ENCODE peak calls at places on chromosomes 7 and 10, in four cellular contexts. One of them, this sample, is unnamed.
A peak's percentile ranks its signal among the peaks of the same experiment; 100 is the strongest.

GRCh38 chr7:155001756-155002410 is 1.0 kb downstream of the PAXIP1 start:
- DNase-seq in effector memory CD4-positive, alpha-beta T cell: no peak
- DNase-seq in colonic mucosa: no peak
- DNase-seq in Panc1: no peak
- DNase-seq in this sample: peak; percentile 27

GRCh38 chr7:36366649-36367560 is 22.8 kb upstream of the ANLN start:
- DNase-seq in colonic mucosa: peak; percentile 92
- DNase-seq in Panc1: peak; percentile 81
- DNase-seq in effector memory CD4-positive, alpha-beta T cell: peak; percentile 85
- DNase-seq in this sample: peak; percentile 90

GRCh38 chr7:45402480-45403218 is 171.5 kb upstream of the ADCY1 start:
- DNase-seq in colonic mucosa: no peak
- DNase-seq in effector memory CD4-positive, alpha-beta T cell: no peak
- DNase-seq in Panc1: no peak
- DNase-seq in this sample: no peak

GRCh38 chr10:86203162-86203905 is 163.3 kb downstream of the GRID1 start:
- DNase-seq in effector memory CD4-positive, alpha-beta T cell: no peak
- DNase-seq in Panc1: no peak
- DNase-seq in colonic mucosa: no peak
- DNase-seq in this sample: peak; percentile 19

GRCh38 chr10:71694039-71694471 is 25.5 kb downstream of the C10orf105 start:
- DNase-seq in effector memory CD4-positive, alpha-beta T cell: no peak
- DNase-seq in Panc1: no peak
- DNase-seq in colonic mucosa: no peak
- DNase-seq in this sample: no peak

GRCh38 chr7:106504207-106504606 is 156.8 kb downstream of the CCDC71L start:
- DNase-seq in colonic mucosa: no peak
- DNase-seq in effector memory CD4-positive, alpha-beta T cell: no peak
- DNase-seq in Panc1: no peak
- DNase-seq in this sample: no peak

GRCh38 chr7:22980422-22980821 is 33.5 kb downstream of the HYCC1 start:
- DNase-seq in colonic mucosa: no peak
- DNase-seq in Panc1: no peak
- DNase-seq in effector memory CD4-positive, alpha-beta T cell: no peak
- DNase-seq in this sample: no peak

GRCh38 chr10:122567056-122567660 is 6.6 kb downstream of the DMBT1 start:
- DNase-seq in effector memory CD4-positive, alpha-beta T cell: no peak
- DNase-seq in Panc1: no peak
- DNase-seq in colonic mucosa: no peak
- DNase-seq in this sample: peak; percentile 7

GRCh38 chr7:70355591-70356323 is 757.5 kb downstream of the AUTS2 start:
- DNase-seq in effector memory CD4-positive, alpha-beta T cell: no peak
- DNase-seq in colonic mucosa: no peak
- DNase-seq in Panc1: no peak
- DNase-seq in this sample: no peak

GRCh38 chr7:47510192-47510591 is 71.7 kb downstream of the TNS3 start:
- DNase-seq in effector memory CD4-positive, alpha-beta T cell: no peak
- DNase-seq in Panc1: no peak
- DNase-seq in colonic mucosa: no peak
- DNase-seq in this sample: no peak

GRCh38 chr10:112517381-112517976 is 70.5 kb downstream of the VTI1A start:
- DNase-seq in Panc1: no peak
- DNase-seq in effector memory CD4-positive, alpha-beta T cell: no peak
- DNase-seq in colonic mucosa: no peak
- DNase-seq in this sample: no peak

GRCh38 chr10:87867453-87867852 is 4.0 kb downstream of the PTEN start:
- DNase-seq in colonic mucosa: no peak
- DNase-seq in Panc1: no peak
- DNase-seq in effector memory CD4-positive, alpha-beta T cell: no peak
- DNase-seq in this sample: no peak

GRCh38 chr10:71471957-71472365 is 75.2 kb downstream of the CDH23 start:
- DNase-seq in effector memory CD4-positive, alpha-beta T cell: no peak
- DNase-seq in Panc1: no peak
- DNase-seq in colonic mucosa: no peak
- DNase-seq in this sample: no peak

GRCh38 chr10:20093600-20093999 is 277.4 kb downstream of the PLXDC2 start:
- DNase-seq in colonic mucosa: no peak
- DNase-seq in effector memory CD4-positive, alpha-beta T cell: no peak
- DNase-seq in Panc1: no peak
- DNase-seq in this sample: no peak

GRCh38 chr10:96417432-96417831 is 58.6 kb upstream of the OPALIN start:
- DNase-seq in Panc1: no peak
- DNase-seq in colonic mucosa: peak; percentile 12
- DNase-seq in effector memory CD4-positive, alpha-beta T cell: no peak
- DNase-seq in this sample: no peak

GRCh38 chr7:150858236-150859197 is 6.2 kb downstream of the AOC1 start:
- DNase-seq in colonic mucosa: peak; percentile 11
- DNase-seq in effector memory CD4-positive, alpha-beta T cell: no peak
- DNase-seq in Panc1: no peak
- DNase-seq in this sample: no peak

GRCh38 chr7:142584765-142585164 is 164.5 kb upstream of the PRSS1 start:
- DNase-seq in Panc1: no peak
- DNase-seq in effector memory CD4-positive, alpha-beta T cell: no peak
- DNase-seq in colonic mucosa: no peak
- DNase-seq in this sample: no peak

GRCh38 chr10:78937800-78938694 is 130.7 kb upstream of the ZMIZ1 start:
- DNase-seq in colonic mucosa: no peak
- DNase-seq in Panc1: no peak
- DNase-seq in effector memory CD4-positive, alpha-beta T cell: no peak
- DNase-seq in this sample: peak; percentile 43

GRCh38 chr7:140349172-140349771 is 49.1 kb downstream of the SLC37A3 start:
- DNase-seq in effector memory CD4-positive, alpha-beta T cell: no peak
- DNase-seq in colonic mucosa: no peak
- DNase-seq in Panc1: no peak
- DNase-seq in this sample: no peak

GRCh38 chr7:8973601-8974000 is 540.2 kb downstream of the NXPH1 start:
- DNase-seq in effector memory CD4-positive, alpha-beta T cell: no peak
- DNase-seq in colonic mucosa: no peak
- DNase-seq in Panc1: no peak
- DNase-seq in this sample: no peak

GRCh38 chr7:27116962-27117686 is 13.4 kb downstream of the HOXA4 start:
- DNase-seq in colonic mucosa: peak; percentile 44
- DNase-seq in Panc1: no peak
- DNase-seq in effector memory CD4-positive, alpha-beta T cell: no peak
- DNase-seq in this sample: no peak

GRCh38 chr7:71679480-71679879 is 547.5 kb downstream of the GALNT17 start:
- DNase-seq in effector memory CD4-positive, alpha-beta T cell: no peak
- DNase-seq in colonic mucosa: no peak
- DNase-seq in Panc1: no peak
- DNase-seq in this sample: no peak

GRCh38 chr10:52442576-52442975 is 128.5 kb downstream of the DKK1 start:
- DNase-seq in effector memory CD4-positive, alpha-beta T cell: no peak
- DNase-seq in colonic mucosa: no peak
- DNase-seq in Panc1: peak; percentile 43
- DNase-seq in this sample: no peak

GRCh38 chr10:454860-455259 is 234.6 kb downstream of the DIP2C start:
- DNase-seq in effector memory CD4-positive, alpha-beta T cell: no peak
- DNase-seq in colonic mucosa: no peak
- DNase-seq in Panc1: peak; percentile 54
- DNase-seq in this sample: no peak

GRCh38 chr7:123120286-123120685 is 79.5 kb downstream of the SLC13A1 start:
- DNase-seq in colonic mucosa: no peak
- DNase-seq in Panc1: no peak
- DNase-seq in effector memory CD4-positive, alpha-beta T cell: no peak
- DNase-seq in this sample: no peak

GRCh38 chr10:92839191-92840085 is 8.9 kb upstream of the EXOC6 start:
- DNase-seq in effector memory CD4-positive, alpha-beta T cell: no peak
- DNase-seq in Panc1: no peak
- DNase-seq in colonic mucosa: peak; percentile 77
- DNase-seq in this sample: peak; percentile 59

GRCh38 chr7:48454750-48455192 is 283.5 kb downstream of the ABCA13 start:
- DNase-seq in Panc1: no peak
- DNase-seq in effector memory CD4-positive, alpha-beta T cell: no peak
- DNase-seq in colonic mucosa: no peak
- DNase-seq in this sample: no peak

GRCh38 chr7:21412291-21412896 is 15.5 kb upstream of the SP4 start:
- DNase-seq in colonic mucosa: no peak
- DNase-seq in Panc1: no peak
- DNase-seq in effector memory CD4-positive, alpha-beta T cell: no peak
- DNase-seq in this sample: no peak

GRCh38 chr7:46352335-46352954 is 431.4 kb upstream of the IGFBP3 start:
- DNase-seq in Panc1: peak; percentile 43
- DNase-seq in effector memory CD4-positive, alpha-beta T cell: no peak
- DNase-seq in colonic mucosa: no peak
- DNase-seq in this sample: peak; percentile 25

GRCh38 chr7:12949060-12950045 is 261.9 kb downstream of the ARL4A start:
- DNase-seq in effector memory CD4-positive, alpha-beta T cell: no peak
- DNase-seq in colonic mucosa: no peak
- DNase-seq in Panc1: no peak
- DNase-seq in this sample: no peak

GRCh38 chr10:89490589-89491335 is 44.6 kb downstream of the SLC16A12 start:
- DNase-seq in effector memory CD4-positive, alpha-beta T cell: no peak
- DNase-seq in Panc1: no peak
- DNase-seq in colonic mucosa: no peak
- DNase-seq in this sample: no peak

GRCh38 chr10:61406282-61406681 is 46.9 kb downstream of the TMEM26 start:
- DNase-seq in colonic mucosa: no peak
- DNase-seq in effector memory CD4-positive, alpha-beta T cell: no peak
- DNase-seq in Panc1: no peak
- DNase-seq in this sample: no peak

GRCh38 chr7:94635687-94636086 is 20.2 kb downstream of the SGCE start:
- DNase-seq in effector memory CD4-positive, alpha-beta T cell: no peak
- DNase-seq in colonic mucosa: no peak
- DNase-seq in Panc1: no peak
- DNase-seq in this sample: no peak

GRCh38 chr10:63376560-63377304 is 89.0 kb downstream of the JMJD1C start:
- DNase-seq in colonic mucosa: no peak
- DNase-seq in Panc1: no peak
- DNase-seq in effector memory CD4-positive, alpha-beta T cell: no peak
- DNase-seq in this sample: peak; percentile 31

GRCh38 chr10:13942030-13942429 is 355.3 kb downstream of the PRPF18 start:
- DNase-seq in Panc1: no peak
- DNase-seq in effector memory CD4-positive, alpha-beta T cell: no peak
- DNase-seq in colonic mucosa: no peak
- DNase-seq in this sample: no peak

GRCh38 chr10:13938940-13939339 is 352.2 kb downstream of the PRPF18 start:
- DNase-seq in effector memory CD4-positive, alpha-beta T cell: no peak
- DNase-seq in Panc1: no peak
- DNase-seq in colonic mucosa: no peak
- DNase-seq in this sample: no peak

GRCh38 chr10:13939391-13939790 is 352.6 kb downstream of the PRPF18 start:
- DNase-seq in Panc1: no peak
- DNase-seq in colonic mucosa: no peak
- DNase-seq in effector memory CD4-positive, alpha-beta T cell: no peak
- DNase-seq in this sample: no peak

GRCh38 chr10:13936826-13937225 is 350.1 kb downstream of the PRPF18 start:
- DNase-seq in Panc1: no peak
- DNase-seq in effector memory CD4-positive, alpha-beta T cell: no peak
- DNase-seq in colonic mucosa: no peak
- DNase-seq in this sample: no peak
- H3K4me1 ChIP-seq in Panc1: no peaks in the 10 kb centered on the region
- H3K4me1 ChIP-seq in effector memory CD4-positive, alpha-beta T cell: no peaks in the 10 kb centered on the region
- H3K4me1 ChIP-seq in colonic mucosa: no peaks in the 10 kb centered on the region
- H3K4me1 ChIP-seq in this sample: no peaks in the 10 kb centered on the region

GRCh38 chr10:17212802-17213204 is 11.3 kb upstream of the TRDMT1 start:
- DNase-seq in Panc1: no peak
- DNase-seq in colonic mucosa: no peak
- DNase-seq in effector memory CD4-positive, alpha-beta T cell: no peak
- DNase-seq in this sample: no peak

GRCh38 chr10:17206210-17206709 is 4.8 kb upstream of the TRDMT1 start:
- DNase-seq in Panc1: no peak
- DNase-seq in effector memory CD4-positive, alpha-beta T cell: peak; percentile 57
- DNase-seq in colonic mucosa: no peak
- DNase-seq in this sample: no peak

GRCh38 chr10:17210361-17210760 is 8.9 kb upstream of the TRDMT1 start:
- DNase-seq in Panc1: no peak
- DNase-seq in effector memory CD4-positive, alpha-beta T cell: no peak
- DNase-seq in colonic mucosa: no peak
- DNase-seq in this sample: no peak

GRCh38 chr10:17209931-17210330 is 8.5 kb upstream of the TRDMT1 start:
- DNase-seq in Panc1: no peak
- DNase-seq in effector memory CD4-positive, alpha-beta T cell: no peak
- DNase-seq in colonic mucosa: no peak
- DNase-seq in this sample: no peak

GRCh38 chr10:17209302-17209701 is 7.8 kb upstream of the TRDMT1 start:
- DNase-seq in effector memory CD4-positive, alpha-beta T cell: no peak
- DNase-seq in colonic mucosa: no peak
- DNase-seq in Panc1: no peak
- DNase-seq in this sample: no peak
- H3K4me1 ChIP-seq in effector memory CD4-positive, alpha-beta T cell: peaks cover 14% of the 10 kb centered on the region
- H3K4me1 ChIP-seq in colonic mucosa: no peaks in the 10 kb centered on the region
- H3K4me1 ChIP-seq in Panc1: peaks cover 58% of the 10 kb centered on the region
- H3K4me1 ChIP-seq in this sample: no peaks in the 10 kb centered on the region

GRCh38 chr10:102658802-102659201 is 14.5 kb downstream of the TRIM8 start:
- DNase-seq in effector memory CD4-positive, alpha-beta T cell: no peak
- DNase-seq in Panc1: no peak
- DNase-seq in colonic mucosa: no peak
- DNase-seq in this sample: no peak

GRCh38 chr10:102656791-102657371 is 12.6 kb downstream of the TRIM8 start:
- DNase-seq in effector memory CD4-positive, alpha-beta T cell: no peak
- DNase-seq in colonic mucosa: no peak
- DNase-seq in Panc1: no peak
- DNase-seq in this sample: no peak

GRCh38 chr10:102656026-102656425 is 11.7 kb downstream of the TRIM8 start:
- DNase-seq in colonic mucosa: no peak
- DNase-seq in Panc1: no peak
- DNase-seq in effector memory CD4-positive, alpha-beta T cell: no peak
- DNase-seq in this sample: no peak

GRCh38 chr10:102657984-102658724 is 13.9 kb downstream of the TRIM8 start:
- DNase-seq in effector memory CD4-positive, alpha-beta T cell: no peak
- DNase-seq in colonic mucosa: peak; percentile 85
- DNase-seq in Panc1: no peak
- DNase-seq in this sample: no peak

DNA sequence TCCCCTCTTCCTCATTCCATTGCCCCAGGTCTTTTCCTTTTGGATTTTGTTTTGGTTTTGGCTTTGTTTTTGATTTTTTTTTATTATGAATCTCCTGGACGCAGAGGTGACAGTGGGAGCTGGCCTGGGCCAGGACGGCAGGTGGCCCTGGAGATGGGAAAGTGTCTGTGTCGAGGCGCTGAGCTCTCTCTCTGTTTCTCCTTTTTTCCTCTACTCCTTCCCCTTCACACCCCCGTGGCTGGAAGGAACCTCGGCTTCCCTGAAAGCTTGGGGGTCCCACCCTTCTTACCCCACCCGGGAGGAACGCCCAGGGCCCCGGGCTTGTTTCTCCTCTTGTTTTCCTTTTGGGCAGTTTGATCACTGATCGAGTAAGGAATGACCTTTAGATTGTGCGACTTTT is 13.2 kb downstream of the TRIM8 start:
- DNase-seq in colonic mucosa: no peak
- DNase-seq in effector memory CD4-positive, alpha-beta T cell: no peak
- DNase-seq in Panc1: no peak
- DNase-seq in this sample: no peak
- H3K4me1 ChIP-seq in colonic mucosa: peaks cover 20% of the 10 kb centered on the region
- H3K4me1 ChIP-seq in effector memory CD4-positive, alpha-beta T cell: peaks cover 28% of the 10 kb centered on the region
- H3K4me1 ChIP-seq in Panc1: peaks cover 16% of the 10 kb centered on the region
- H3K4me1 ChIP-seq in this sample: peaks cover 58% of the 10 kb centered on the region

DNA sequence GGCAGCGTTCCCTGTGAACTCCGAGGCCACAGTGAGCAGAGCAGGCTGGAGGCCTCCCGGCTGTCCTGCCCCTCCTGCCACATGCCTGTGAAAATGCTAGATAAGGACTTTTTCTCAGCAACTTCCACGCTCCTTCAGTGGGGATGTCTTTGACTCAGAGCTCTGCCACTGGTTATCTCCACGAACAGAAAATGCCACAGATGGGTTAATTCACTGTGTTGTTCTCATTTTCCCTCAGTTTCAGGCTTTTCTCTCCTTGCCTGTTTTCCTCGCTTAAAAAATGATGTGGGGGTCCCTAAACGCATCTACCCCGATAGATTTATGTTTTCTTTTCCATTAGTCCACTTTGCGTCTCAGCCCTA is 51.3 kb downstream of the IKZF1 start:
- DNase-seq in effector memory CD4-positive, alpha-beta T cell: no peak
- DNase-seq in Panc1: no peak
- DNase-seq in colonic mucosa: no peak
- DNase-seq in this sample: no peak
- H3K4me1 ChIP-seq in effector memory CD4-positive, alpha-beta T cell: peaks cover 90% of the 10 kb centered on the region
- H3K4me1 ChIP-seq in Panc1: no peaks in the 10 kb centered on the region
- H3K4me1 ChIP-seq in colonic mucosa: no peaks in the 10 kb centered on the region
- H3K4me1 ChIP-seq in this sample: peaks cover 22% of the 10 kb centered on the region

This sample was measured in OCI-LY7.